ENCODE peak calls at places on chromosomes 6 and 20, in four cellular contexts. A is activated B cell treated with CpG ODN at 0.5 μM for 24 hours, U is colonic mucosa, I is osteoblast. S is an unnamed sample.

GRCh38 chr6:163243083-163243482 is 171.4 kb upstream of the QKI start:
- DNase-seq in A (no peak), U (no peak), I (no peak), S (no peak)

GRCh38 chr20:10436053-10436699 is 1.1 kb downstream of the SLX4IP start:
- DNase-seq in A (no peak), U (no peak), I (no peak), S (no peak)

GRCh38 chr6:11389977-11390376 is 147.6 kb upstream of the TMEM170B start:
- DNase-seq in A (no peak), U (no peak), I (no peak), S (no peak)

GRCh38 chr6:150631283-150631981 is 31.7 kb downstream of the PLEKHG1 start:
- DNase-seq in A (peak), U (no peak), I (peak), S (no peak)

GRCh38 chr6:151087861-151088598 is 151.7 kb upstream of the AKAP12 start:
- DNase-seq in A (no peak), U (no peak), I (peak), S (peak)

GRCh38 chr6:169975701-169976100 is 224.3 kb downstream of the ERMARD start:
- DNase-seq in A (no peak), U (no peak), I (peak), S (no peak)

GRCh38 chr6:26043389-26044139 is 43.7 kb upstream of the HFE start:
- DNase-seq in A (peak), U (peak), I (peak), S (peak)

GRCh38 chr6:39224523-39225182 is 4.6 kb downstream of the KCNK5 start:
- DNase-seq in A (no peak), U (peak), I (no peak), S (no peak)

GRCh38 chr20:50389808-50390684 is 120.1 kb upstream of the PTPN1 start:
- DNase-seq in A (no peak), U (no peak), I (no peak), S (no peak)

GRCh38 chr6:157282279-157282678 is 41.0 kb downstream of the TMEM242 start:
- DNase-seq in A (no peak), U (no peak), I (peak), S (no peak)

GRCh38 chr20:3767434-3768341 is at the start of gene ADISSP:
- DNase-seq in A (peak), U (peak), I (peak), S (peak)

GRCh38 chr6:33324139-33324538 is 6.6 kb upstream of the ZBTB22 start:
- DNase-seq in A (no peak), U (no peak), I (no peak), S (no peak)

GRCh38 chr6:21594427-21595264 is 1.1 kb downstream of the SOX4 start:
- DNase-seq in A (peak), U (peak), I (peak), S (peak)

GRCh38 chr6:44268095-44268628 is 2.1 kb upstream of the TMEM151B start:
- DNase-seq in A (no peak), U (peak), I (peak), S (no peak)

GRCh38 chr6:134787261-134787871 is 162.5 kb downstream of the ALDH8A1 start:
- DNase-seq in A (no peak), U (no peak), I (no peak), S (no peak)

GRCh38 chr6:17167327-17167979 is 65.6 kb downstream of the STMND1 start:
- DNase-seq in A (no peak), U (peak), I (peak), S (no peak)

GRCh38 chr6:154480144-154480639 is 30.3 kb downstream of the CNKSR3 start:
- DNase-seq in A (no peak), U (no peak), I (no peak), S (no peak)

GRCh38 chr6:167073679-167074274 is 49.1 kb upstream of the CCR6 start:
- DNase-seq in A (no peak), U (no peak), I (no peak), S (no peak)

GRCh38 chr6:6790891-6791290 is 202.4 kb downstream of the LY86 start:
- DNase-seq in A (no peak), U (no peak), I (no peak), S (no peak)

GRCh38 chr20:33933469-33933909 is 60.2 kb upstream of the RALY start:
- DNase-seq in A (no peak), U (peak), I (peak), S (peak)

GRCh38 chr20:10264166-10264558 is 45.5 kb downstream of the SNAP25 start:
- DNase-seq in A (no peak), U (no peak), I (no peak), S (no peak)

GRCh38 chr6:6969761-6970223 is 138.0 kb upstream of the RREB1 start:
- DNase-seq in A (no peak), U (peak), I (no peak), S (peak)

GRCh38 chr6:7000825-7001777 is 106.7 kb upstream of the RREB1 start:
- DNase-seq in A (no peak), U (no peak), I (no peak), S (no peak)

GRCh38 chr6:39092124-39092523 is 22.9 kb downstream of the SAYSD1 start:
- DNase-seq in A (no peak), U (no peak), I (peak), S (no peak)

GRCh38 chr20:25280051-25280573 is 32.2 kb downstream of the PYGB start:
- DNase-seq in A (peak), U (no peak), I (peak), S (peak)

GRCh38 chr20:13960525-13960924 is 29.9 kb downstream of the SEL1L2 start:
- DNase-seq in A (no peak), U (no peak), I (no peak), S (no peak)

GRCh38 chr6:26172496-26172958 is 85.3 kb downstream of the HFE start:
- DNase-seq in A (no peak), U (peak), I (no peak), S (peak)

GRCh38 chr6:15250440-15251168 is 4.7 kb downstream of the JARID2 start:
- DNase-seq in A (no peak), U (no peak), I (no peak), S (no peak)

GRCh38 chr20:47620808-47621805 is 119.4 kb downstream of the NCOA3 start:
- DNase-seq in A (no peak), U (no peak), I (peak), S (no peak)

GRCh38 chr6:169250660-169251059 is 3.0 kb downstream of the THBS2 start:
- DNase-seq in A (no peak), U (no peak), I (peak), S (peak)

GRCh38 chr6:107704377-107705013 is 119.6 kb downstream of the SCML4 start:
- DNase-seq in A (no peak), U (no peak), I (peak), S (no peak)

GRCh38 chr6:108661430-108661829 is 100.7 kb downstream of the FOXO3 start:
- DNase-seq in A (no peak), U (no peak), I (peak), S (no peak)

GRCh38 chr6:49933526-49933925 is 30.4 kb downstream of the DEFB114 start:
- DNase-seq in A (no peak), U (no peak), I (no peak), S (no peak)

GRCh38 chr6:17714879-17715860 is 8.4 kb upstream of the NUP153 start:
- DNase-seq in A (no peak), U (no peak), I (peak), S (no peak)

GRCh38 chr20:62819494-62820174 is 2.8 kb downstream of the COL9A3 start:
- DNase-seq in A (no peak), U (no peak), I (peak), S (no peak)

GRCh38 chr6:6003334-6004146 is 3.2 kb downstream of the NRN1 start:
- DNase-seq in A (no peak), U (no peak), I (peak), S (no peak)

GRCh38 chr6:72416744-72417143 is 205.1 kb upstream of the KCNQ5 start:
- DNase-seq in A (no peak), U (no peak), I (no peak), S (no peak)

GRCh38 chr6:140660295-140660694 is 1285.8 kb upstream of the CITED2 start:
- DNase-seq in A (no peak), U (no peak), I (no peak), S (no peak)

GRCh38 chr20:31816221-31816620 is 2.9 kb upstream of the MYLK2 start:
- DNase-seq in A (no peak), U (no peak), I (no peak), S (no peak)

GRCh38 chr20:31811198-31811597 is 8.0 kb upstream of the MYLK2 start:
- DNase-seq in A (no peak), U (no peak), I (no peak), S (no peak)

GRCh38 chr20:31815408-31816188 is 3.6 kb upstream of the MYLK2 start:
- DNase-seq in A (no peak), U (no peak), I (peak), S (no peak)

GRCh38 chr20:31811796-31812728 is 7.1 kb upstream of the MYLK2 start:
- DNase-seq in A (no peak), U (no peak), I (peak), S (no peak)

GRCh38 chr20:31813611-31814010 is 5.5 kb upstream of the MYLK2 start:
- DNase-seq in A (no peak), U (no peak), I (no peak), S (no peak)
- TF ChIP-seq CTCF in A (no peak), U (no peak), I (no peak), S (no peak)

DNA sequence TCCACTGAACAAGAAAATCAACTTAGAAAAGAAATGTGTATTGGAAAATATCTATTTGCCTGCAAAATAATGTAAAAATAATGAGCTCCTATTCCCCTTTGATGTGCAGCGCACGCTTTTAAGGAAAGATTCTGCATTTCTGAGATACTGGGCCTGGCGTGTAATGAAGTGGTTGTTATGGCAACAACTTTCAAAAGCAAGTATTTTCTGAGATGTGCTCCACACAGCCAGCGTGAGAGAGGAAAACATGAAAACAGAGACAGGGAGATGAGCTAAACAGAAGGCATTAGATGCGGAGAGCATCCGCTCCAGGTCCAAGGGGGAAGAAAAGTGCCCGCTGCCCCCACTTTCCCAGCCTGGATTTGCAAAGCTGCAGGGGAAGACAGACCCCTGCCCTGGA is 39.1 kb upstream of the GTSF1L start:
- DNase-seq in A (no peak), U (no peak), I (no peak), S (no peak)
- TF ChIP-seq CTCF in A (no peak), U (no peak), I (no peak), S (no peak)

GRCh38 chr20:21322083-21322710 is 19.1 kb downstream of the XRN2 start:
- DNase-seq in A (no peak), U (no peak), I (no peak), S (no peak)

GRCh38 chr20:21323640-21324039 is 20.5 kb downstream of the XRN2 start:
- DNase-seq in A (no peak), U (no peak), I (no peak), S (no peak)

GRCh38 chr20:21322921-21323321 is 19.8 kb downstream of the XRN2 start:
- DNase-seq in A (no peak), U (no peak), I (no peak), S (no peak)

GRCh38 chr20:21325296-21325695 is 22.2 kb downstream of the XRN2 start:
- DNase-seq in A (no peak), U (no peak), I (no peak), S (no peak)

DNA sequence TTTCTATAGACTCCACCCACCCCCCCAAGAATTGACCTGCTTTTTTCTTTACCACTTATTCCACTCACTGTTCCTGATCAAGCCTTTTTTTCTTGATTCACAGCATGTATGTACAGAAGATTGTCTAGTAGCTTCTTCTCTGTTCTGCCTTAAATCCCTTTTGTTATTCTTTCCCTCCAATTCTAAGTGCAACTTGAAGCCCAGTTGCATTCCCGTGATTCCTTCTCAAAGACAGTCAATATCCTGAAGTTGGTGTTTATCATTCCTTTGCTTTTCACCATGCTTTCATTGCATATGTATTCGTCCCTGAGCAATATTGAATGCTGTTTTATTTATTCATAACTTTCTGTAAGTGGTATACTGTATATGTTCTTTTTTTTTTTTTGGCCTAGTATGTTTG is 21.0 kb downstream of the XRN2 start:
- DNase-seq in A (no peak), U (no peak), I (no peak), S (no peak)
- TF ChIP-seq CTCF in A (no peak), U (no peak), I (no peak), S (no peak)

GRCh38 chr6:88422831-88423230 is 256.7 kb upstream of the CNR1 start:
- DNase-seq in A (no peak), U (no peak), I (no peak), S (no peak)
- TF ChIP-seq CTCF in A (no peak), U (no peak), I (peak), S (no peak)

DNA sequence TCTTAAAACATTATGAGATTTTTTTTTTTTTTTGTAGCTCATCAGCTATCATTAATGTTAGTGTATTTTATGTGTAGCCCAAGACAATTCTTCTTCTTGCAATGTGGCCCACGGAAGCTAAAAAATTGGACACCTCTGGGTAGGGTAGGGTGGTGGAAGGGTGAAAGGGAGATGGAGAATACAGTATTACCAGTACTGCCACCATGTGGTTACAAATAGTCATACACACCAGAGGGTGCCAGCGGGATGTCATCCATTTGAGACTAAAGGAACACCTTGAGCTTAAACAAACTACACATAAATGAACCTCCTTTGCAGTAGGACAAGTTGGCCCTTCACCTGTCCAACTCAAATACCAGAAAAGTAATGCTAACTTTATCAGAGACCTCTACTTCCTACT is 601.9 kb downstream of the HTR1B start:
- DNase-seq in A (no peak), U (no peak), I (no peak), S (no peak)
- TF ChIP-seq CTCF in A (no peak), U (peak), I (peak), S (no peak)

GRCh38 chr6:35026434-35027222 is 114.5 kb downstream of the TCP11 start:
- DNase-seq in A (no peak), U (peak), I (no peak), S (no peak)

GRCh38 chr6:35023601-35024000 is 117.5 kb downstream of the TCP11 start:
- DNase-seq in A (no peak), U (no peak), I (no peak), S (no peak)

GRCh38 chr6:35024601-35025054 is 116.5 kb downstream of the TCP11 start:
- DNase-seq in A (no peak), U (peak), I (peak), S (no peak)

GRCh38 chr6:35027807-35028206 is 113.3 kb downstream of the TCP11 start:
- DNase-seq in A (no peak), U (no peak), I (no peak), S (no peak)

GRCh38 chr6:35025241-35026188 is 115.6 kb downstream of the TCP11 start:
- DNase-seq in A (no peak), U (no peak), I (peak), S (no peak)
- TF ChIP-seq CTCF in A (no peak), U (no peak), I (peak), S (no peak)

GRCh38 chr20:57996936-57997629 is 231.4 kb downstream of the ANKRD60 start:
- DNase-seq in A (no peak), U (no peak), I (peak), S (no peak)

GRCh38 chr20:57999465-58000111 is 228.9 kb downstream of the ANKRD60 start:
- DNase-seq in A (no peak), U (peak), I (no peak), S (peak)

GRCh38 chr20:57996465-57996864 is 232.0 kb downstream of the ANKRD60 start:
- DNase-seq in A (no peak), U (no peak), I (no peak), S (no peak)

GRCh38 chr20:57998981-57999464 is 229.4 kb downstream of the ANKRD60 start:
- DNase-seq in A (no peak), U (no peak), I (no peak), S (no peak)

DNA sequence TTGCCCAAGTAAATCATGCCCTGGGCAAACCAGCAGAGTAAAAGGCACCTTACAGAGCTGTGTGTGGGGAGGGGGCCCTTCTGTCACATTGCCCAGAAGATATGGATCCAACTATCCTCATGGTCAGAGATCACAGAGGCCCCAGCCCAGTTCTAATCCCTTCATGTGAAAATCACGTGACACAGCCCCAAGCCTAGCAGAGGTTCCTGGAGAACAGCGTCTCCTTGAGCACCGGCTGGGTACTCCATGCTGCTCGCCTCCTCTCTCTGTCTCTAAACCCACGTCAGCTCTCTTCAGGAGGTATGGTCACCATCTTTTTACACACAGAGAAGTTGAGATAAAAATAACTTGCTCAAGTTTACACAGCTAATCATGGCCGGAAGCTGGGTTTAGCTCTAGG is 230.2 kb downstream of the ANKRD60 start:
- DNase-seq in A (no peak), U (no peak), I (no peak), S (no peak)
- TF ChIP-seq CTCF in A (no peak), U (no peak), I (no peak), S (no peak)

GRCh38 chr20:1735417-1736089 is 78.0 kb upstream of the SIRPG start:
- DNase-seq in A (no peak), U (no peak), I (no peak), S (no peak)

GRCh38 chr20:1737134-1737533 is 79.6 kb upstream of the SIRPG start:
- DNase-seq in A (no peak), U (no peak), I (no peak), S (no peak)

DNA sequence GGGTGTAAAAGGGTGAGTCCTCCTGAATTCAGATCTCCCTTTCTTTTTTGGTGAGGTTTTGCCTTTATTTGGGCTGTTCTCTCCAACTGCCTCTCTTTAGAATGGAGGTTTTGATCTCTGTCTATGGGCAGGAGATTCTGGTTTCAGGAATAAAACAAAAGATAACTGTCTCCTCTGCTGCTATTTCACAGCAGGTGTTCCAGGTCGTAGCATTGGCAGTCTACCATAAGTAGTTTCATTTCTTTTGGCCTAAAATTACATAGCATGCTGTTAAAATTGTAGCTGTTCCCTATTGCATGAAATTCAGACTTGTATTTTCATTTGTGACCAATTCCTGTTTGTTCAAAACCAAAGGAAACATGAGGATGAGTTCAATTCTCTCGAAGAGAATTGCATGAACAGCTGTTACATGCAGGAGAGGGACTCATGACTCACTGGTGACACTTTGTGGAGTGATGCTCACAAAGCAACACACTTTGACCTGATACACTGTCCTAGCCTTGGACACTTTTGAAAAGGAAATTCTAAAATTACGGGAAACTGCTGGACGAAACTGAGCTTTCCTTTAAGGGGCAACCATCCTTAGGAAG is 76.8 kb upstream of the SIRPG start:
- DNase-seq in A (no peak), U (no peak), I (peak), S (no peak)
- TF ChIP-seq CTCF in A (no peak), U (no peak), I (no peak), S (no peak)